ENCODE peak calls at places on chromosomes 11 and 22, in seven cellular contexts. Q is left ventricle myocardium inferior; E is heart left ventricle; N is psoas muscle; T is CD4-positive, alpha-beta memory T cell; Z is tibial nerve; W is mesenchymal stem cell. R is an unnamed sample.

GRCh38 chr11:135015966-135016365 is 603.9 kb upstream of the B3GAT1 start:
- DNase-seq in Q (no peak), E (no peak), N (no peak), T (no peak), Z (no peak), W (no peak), R (no peak)

GRCh38 chr11:108009497-108010360 is 1.0 kb downstream of the CUL5 start:
- DNase-seq in Q (no peak), E (no peak), N (no peak), T (no peak), Z (no peak), W (peak; percentile 41), R (no peak)

GRCh38 chr11:32113200-32113599 is 22.3 kb downstream of the RCN1 start:
- DNase-seq in Q (no peak), E (no peak), N (no peak), T (no peak), Z (no peak), W (no peak), R (no peak)

GRCh38 chr11:92791886-92792285 is 177.6 kb upstream of the MTNR1B start:
- DNase-seq in Q (no peak), E (no peak), N (no peak), T (no peak), Z (no peak), W (no peak), R (no peak)

GRCh38 chr22:24498826-24499225 is 3.7 kb downstream of the UPB1 start:
- DNase-seq in Q (no peak), E (no peak), N (no peak), T (no peak), Z (no peak), W (no peak), R (no peak)

GRCh38 chr11:68977781-68978625 is 2.8 kb downstream of the MRGPRD start:
- DNase-seq in Q (no peak), E (no peak), N (peak; percentile 19), T (no peak), Z (no peak), W (no peak), R (no peak)

GRCh38 chr11:15208570-15209222 is 94.0 kb downstream of the INSC start:
- DNase-seq in Q (peak; percentile 67), E (peak; percentile 78), N (peak; percentile 79), T (peak; percentile 56), Z (peak; percentile 64), W (peak; percentile 65), R (peak; percentile 23)

GRCh38 chr11:41121600-41121999 is 337.9 kb downstream of the LRRC4C start:
- DNase-seq in Q (no peak), E (no peak), N (no peak), T (no peak), Z (no peak), W (no peak), R (no peak)

GRCh38 chr22:38271927-38272372 is 860 bp downstream of the TMEM184B start:
- DNase-seq in Q (no peak), E (no peak), N (no peak), T (no peak), Z (no peak), W (no peak), R (peak; percentile 44)

GRCh38 chr11:114110948-114111347 is 51.4 kb downstream of the ZBTB16 start:
- DNase-seq in Q (no peak), E (peak; percentile 73), N (peak; percentile 65), T (no peak), Z (peak; percentile 78), W (peak; percentile 10), R (peak; percentile 73)

GRCh38 chr11:44950036-44950624 is 553 bp downstream of the TP53I11 start:
- DNase-seq in Q (no peak), E (peak; percentile 59), N (peak; percentile 71), T (no peak), Z (peak; percentile 31), W (no peak), R (no peak)

GRCh38 chr22:22479999-22480532 is 28.5 kb downstream of the ZNF280B start:
- DNase-seq in Q (no peak), E (no peak), N (no peak), T (no peak), Z (no peak), W (peak; percentile 28), R (no peak)

GRCh38 chr11:115644846-115645245 is 140.6 kb upstream of the CADM1 start:
- DNase-seq in Q (no peak), E (no peak), N (no peak), T (no peak), Z (no peak), W (no peak), R (no peak)

GRCh38 chr11:110168404-110168803 is 75.2 kb downstream of the ZC3H12C start:
- DNase-seq in Q (no peak), E (no peak), N (no peak), T (no peak), Z (no peak), W (no peak), R (no peak)

GRCh38 chr11:33913991-33914390 is 22.1 kb upstream of the LMO2 start:
- DNase-seq in Q (no peak), E (no peak), N (no peak), T (no peak), Z (no peak), W (no peak), R (no peak)

GRCh38 chr11:35917676-35918075 is 26.2 kb upstream of the LDLRAD3 start:
- DNase-seq in Q (no peak), E (no peak), N (no peak), T (no peak), Z (no peak), W (no peak), R (no peak)

GRCh38 chr11:128643661-128644060 is 50.2 kb upstream of the FLI1 start:
- DNase-seq in Q (no peak), E (no peak), N (no peak), T (no peak), Z (no peak), W (no peak), R (no peak)

GRCh38 chr11:122923302-122923701 is 40.7 kb downstream of the JHY start:
- DNase-seq in Q (no peak), E (no peak), N (no peak), T (no peak), Z (no peak), W (no peak), R (no peak)

GRCh38 chr22:44667829-44668189 is 34.2 kb upstream of the PRR5 start:
- DNase-seq in Q (no peak), E (no peak), N (peak; percentile 16), T (peak; percentile 85), Z (no peak), W (no peak), R (no peak)

GRCh38 chr22:29071261-29072045 is 1.4 kb upstream of the KREMEN1 start:
- DNase-seq in Q (no peak), E (peak; percentile 61), N (no peak), T (no peak), Z (no peak), W (peak; percentile 32), R (peak; percentile 29)

GRCh38 chr11:93814966-93815633 is 31.0 kb downstream of the MED17 start:
- DNase-seq in Q (no peak), E (no peak), N (no peak), T (no peak), Z (no peak), W (no peak), R (no peak)

GRCh38 chr11:83540112-83540675 is 254.0 kb upstream of the CCDC90B start:
- DNase-seq in Q (no peak), E (no peak), N (no peak), T (no peak), Z (no peak), W (peak; percentile 71), R (no peak)

DNA sequence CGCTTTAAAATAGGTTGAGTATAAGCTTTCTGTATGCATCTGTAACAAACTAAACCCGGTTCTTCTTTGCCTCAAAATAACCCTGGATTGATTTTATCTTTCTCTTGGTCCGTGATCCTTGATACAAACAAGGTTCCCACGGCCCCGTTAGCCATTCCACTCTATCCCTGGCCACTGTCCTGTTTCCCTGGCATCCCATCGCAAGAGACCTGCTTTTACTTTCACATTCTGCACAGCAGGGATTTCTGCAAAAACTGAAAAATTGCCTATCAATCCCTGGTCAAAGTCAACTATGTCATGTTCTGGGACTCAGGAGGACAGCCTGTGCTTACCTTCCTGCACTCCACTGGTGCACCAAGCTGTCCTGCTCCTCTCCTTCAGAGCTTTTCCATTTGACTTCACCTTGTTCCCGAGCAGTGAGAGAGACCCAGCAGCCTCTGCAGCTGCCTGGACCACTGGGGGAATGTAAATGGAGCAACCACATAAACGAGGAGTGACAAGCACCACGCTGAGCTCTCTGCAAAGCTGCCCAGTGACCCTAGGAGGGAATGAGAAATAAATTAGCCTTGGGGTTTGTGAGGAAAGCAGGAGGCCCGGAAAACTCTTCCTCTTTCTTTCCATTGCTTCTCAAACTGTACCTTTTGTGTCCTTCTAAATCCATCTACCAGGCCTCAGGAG is 175.9 kb downstream of the NTM start:
- DNase-seq in Q (no peak), E (no peak), N (no peak), T (no peak), Z (no peak), W (no peak), R (no peak)
- H3K4me3 ChIP-seq in Q (no peak overlapping the region), E (no peak overlapping the region), N (peak overlapping the region; percentile 28), T (no peak overlapping the region), Z (no peak overlapping the region), W (peak overlapping the region; percentile 71), R (no peak overlapping the region)

GRCh38 chr11:121451982-121452608 is at the start of gene SORL1:
- DNase-seq in Q (peak; percentile 72), E (peak; percentile 78), N (peak; percentile 78), T (peak; percentile 71), Z (peak; percentile 40), W (peak; percentile 67), R (peak; percentile 57)
- H3K27ac ChIP-seq in Q (peak within 1 kb of the TSS; percentile 33), E (no peak within 1 kb of the TSS), N (no peak within 1 kb of the TSS), T (peak within 1 kb of the TSS; percentile 79), Z (peak within 1 kb of the TSS; percentile 78), W (no peak within 1 kb of the TSS), R (no peak within 1 kb of the TSS)

DNA sequence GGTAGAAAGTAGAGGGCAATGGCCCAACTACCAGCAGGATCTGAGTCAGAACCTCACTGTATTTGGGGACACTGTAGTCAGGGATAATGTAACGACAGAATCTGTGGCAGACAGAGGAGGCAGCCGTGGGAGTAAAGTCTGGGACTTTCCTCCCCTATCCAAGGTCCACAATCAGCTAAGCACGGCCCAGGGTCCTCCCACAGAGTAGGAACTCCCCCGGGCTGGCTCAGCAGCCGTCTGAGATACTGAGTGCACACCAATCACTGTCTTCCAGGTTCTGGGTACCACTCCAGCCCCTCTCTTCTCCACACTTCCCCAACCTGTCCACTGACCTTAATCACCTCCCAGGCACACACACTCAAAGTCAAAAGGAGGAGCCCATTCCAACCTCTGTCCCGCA is 3.2 kb downstream of the IGSF9B start:
- DNase-seq in Q (no peak), E (no peak), N (no peak), T (no peak), Z (no peak), W (no peak), R (no peak)
- H3K27me3 ChIP-seq in Q (peaks cover 36% of the 10 kb centered on the region), E (no peaks in the 10 kb centered on the region), N (peaks cover 24% of the 10 kb centered on the region), T (peaks cover 5% of the 10 kb centered on the region), Z (peaks cover 85% of the 10 kb centered on the region), W (peaks cover 86% of the 10 kb centered on the region), R (no peaks in the 10 kb centered on the region)

DNA sequence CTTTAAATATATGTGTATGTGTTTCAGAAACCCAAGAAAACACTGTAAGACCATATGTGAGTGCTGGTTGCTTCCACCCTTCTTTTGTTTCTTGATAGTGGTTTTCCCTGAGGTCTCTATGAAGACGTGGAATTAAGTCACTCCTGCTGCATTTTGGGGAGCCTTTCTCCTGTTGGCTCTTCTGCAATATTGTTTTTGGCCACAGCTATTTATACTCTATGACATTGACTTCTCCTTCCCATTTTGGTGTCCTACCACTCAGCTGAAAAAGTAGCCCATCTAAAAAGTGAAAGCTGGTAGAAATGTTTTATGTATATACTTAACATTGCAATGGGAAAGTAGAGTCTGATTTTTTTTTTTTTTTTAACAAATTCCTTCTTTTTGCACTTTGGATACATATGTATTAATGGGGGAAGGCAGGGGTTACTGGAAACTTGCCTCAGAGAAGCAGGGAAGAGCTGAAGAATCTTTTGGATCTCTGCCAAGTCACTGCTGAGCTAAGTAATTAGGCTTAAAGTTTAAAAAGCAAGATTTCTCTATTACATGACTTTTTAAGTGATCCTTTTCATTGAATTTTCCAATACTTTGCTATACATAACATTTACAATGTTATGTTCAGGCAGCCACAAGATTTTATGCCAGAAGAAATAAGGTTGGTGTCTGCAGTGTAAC is 1.8 kb downstream of the TTC17 start:
- DNase-seq in Q (no peak), E (no peak), N (no peak), T (no peak), Z (no peak), W (peak; percentile 33), R (no peak)
- H3K4me3 ChIP-seq in Q (peak overlapping the region; percentile 98), E (no peak overlapping the region), N (peak overlapping the region; percentile 98), T (peak overlapping the region; percentile 51), Z (no peak overlapping the region), W (peak overlapping the region; percentile 88), R (no peak overlapping the region)